ENCODE peak calls at places on chromosomes 2 and 18, in ten cellular contexts. A is adipocyte; E is effector memory CD4-positive, alpha-beta T cell; O is thyroid gland; L is cardiac muscle cell; J is IMR-90; W is testis; P is mesenchymal stem cell; D is colonic mucosa; B is fibroblast of lung. Q is an unnamed sample. For H3K36me3 and H3K27me3, the result is how much of the 10 kb centered on the place peaks cover.

GRCh38 chr2:217121565-217121964 is 261.7 kb upstream of the TNP1 start:
- DNase-seq in A (no peak), E (no peak), O (no peak), L (no peak), J (no peak), W (no peak), P (no peak), D (no peak), B (no peak), Q (no peak)

GRCh38 chr18:80009661-80010550 is 21.5 kb upstream of the TXNL4A start:
- DNase-seq in A (peak), E (no peak), O (peak), L (no peak), J (peak), W (peak), P (peak), D (no peak), B (peak), Q (no peak)

GRCh38 chr2:27977623-27978312 is 87.2 kb downstream of the BABAM2 start:
- DNase-seq in A (peak), E (no peak), O (no peak), L (no peak), J (peak), W (no peak), P (peak), D (no peak), B (peak), Q (peak)

GRCh38 chr2:29108225-29108624 is 7.0 kb upstream of the CLIP4 start:
- DNase-seq in A (peak), E (no peak), O (no peak), L (no peak), J (peak), W (no peak), P (peak), D (no peak), B (peak), Q (no peak)

GRCh38 chr2:69572640-69573039 is 70.9 kb downstream of the AAK1 start:
- DNase-seq in A (peak), E (no peak), O (peak), L (no peak), J (peak), W (peak), P (peak), D (no peak), B (peak), Q (no peak)

GRCh38 chr2:174573621-174574081 is 24.0 kb downstream of the WIPF1 start:
- DNase-seq in A (no peak), E (no peak), O (no peak), L (no peak), J (no peak), W (no peak), P (no peak), D (no peak), B (no peak), Q (no peak)

GRCh38 chr2:64976276-64976675 is 12.9 kb upstream of the SLC1A4 start:
- DNase-seq in A (no peak), E (no peak), O (no peak), L (no peak), J (no peak), W (no peak), P (no peak), D (no peak), B (no peak), Q (no peak)

GRCh38 chr18:62984656-62985315 is 269.4 kb downstream of the PHLPP1 start:
- DNase-seq in A (no peak), E (no peak), O (no peak), L (no peak), J (no peak), W (no peak), P (no peak), D (no peak), B (no peak), Q (no peak)

GRCh38 chr18:46672062-46672970 is 15.3 kb upstream of the LOXHD1 start:
- DNase-seq in A (peak), E (no peak), O (no peak), L (no peak), J (peak), W (no peak), P (peak), D (no peak), B (peak), Q (peak)

GRCh38 chr2:237122214-237122666 is 36.6 kb downstream of the COPS8 start:
- DNase-seq in A (peak), E (no peak), O (peak), L (peak), J (peak), W (peak), P (peak), D (peak), B (peak), Q (peak)

GRCh38 chr2:98558852-98559530 is 49.3 kb downstream of the COA5 start:
- DNase-seq in A (no peak), E (no peak), O (no peak), L (no peak), J (peak), W (no peak), P (no peak), D (no peak), B (no peak), Q (no peak)

GRCh38 chr2:149160701-149161217 is 122.3 kb downstream of the LYPD6B start:
- DNase-seq in A (no peak), E (no peak), O (no peak), L (peak), J (no peak), W (no peak), P (peak), D (no peak), B (peak), Q (no peak)

GRCh38 chr2:66888791-66889631 is 454.1 kb downstream of the MEIS1 start:
- DNase-seq in A (peak), E (no peak), O (no peak), L (no peak), J (peak), W (no peak), P (peak), D (peak), B (peak), Q (no peak)

GRCh38 chr18:60198063-60198462 is 174.5 kb downstream of the MC4R start:
- DNase-seq in A (peak), E (no peak), O (no peak), L (no peak), J (peak), W (no peak), P (peak), D (no peak), B (no peak), Q (no peak)

GRCh38 chr18:79302120-79302519 is 93.6 kb upstream of the NFATC1 start:
- DNase-seq in A (no peak), E (no peak), O (no peak), L (no peak), J (no peak), W (no peak), P (no peak), D (peak), B (no peak), Q (no peak)

GRCh38 chr2:174797792-174798276 is 33.6 kb upstream of the CHRNA1 start:
- DNase-seq in A (peak), E (no peak), O (no peak), L (no peak), J (peak), W (no peak), P (no peak), D (no peak), B (peak), Q (no peak)

GRCh38 chr2:69047625-69048145 is 34.7 kb downstream of the ANTXR1 start:
- DNase-seq in A (no peak), E (no peak), O (no peak), L (no peak), J (no peak), W (no peak), P (no peak), D (no peak), B (no peak), Q (no peak)

GRCh38 chr2:136141510-136142154 is 23.7 kb upstream of the CXCR4 start:
- DNase-seq in A (no peak), E (no peak), O (peak), L (no peak), J (no peak), W (no peak), P (no peak), D (no peak), B (no peak), Q (no peak)

GRCh38 chr2:111052621-111053020 is 68.1 kb upstream of the BCL2L11 start:
- DNase-seq in A (no peak), E (no peak), O (no peak), L (no peak), J (no peak), W (no peak), P (no peak), D (peak), B (no peak), Q (no peak)

GRCh38 chr2:71856709-71857525 is 290.7 kb downstream of the CYP26B1 start:
- DNase-seq in A (peak), E (no peak), O (no peak), L (peak), J (no peak), W (no peak), P (no peak), D (no peak), B (no peak), Q (no peak)

GRCh38 chr2:177467646-177468045 is 75.1 kb downstream of the AGPS start:
- DNase-seq in A (peak), E (no peak), O (no peak), L (no peak), J (peak), W (no peak), P (peak), D (no peak), B (peak), Q (no peak)

GRCh38 chr2:9539530-9539929 is 16.1 kb downstream of the ADAM17 start:
- DNase-seq in A (peak), E (no peak), O (no peak), L (no peak), J (peak), W (no peak), P (peak), D (no peak), B (peak), Q (no peak)

GRCh38 chr2:18357537-18357936 is 202.9 kb downstream of the RDH14 start:
- DNase-seq in A (no peak), E (no peak), O (no peak), L (no peak), J (no peak), W (no peak), P (no peak), D (no peak), B (no peak), Q (no peak)

GRCh38 chr2:235811446-235812184 is 317.8 kb downstream of the AGAP1 start:
- DNase-seq in A (no peak), E (no peak), O (no peak), L (no peak), J (peak), W (no peak), P (no peak), D (no peak), B (peak), Q (no peak)

GRCh38 chr2:51247252-51247651 is 215.3 kb upstream of the NRXN1 start:
- DNase-seq in A (no peak), E (no peak), O (no peak), L (no peak), J (no peak), W (no peak), P (no peak), D (no peak), B (peak), Q (no peak)

GRCh38 chr2:106339608-106340007 is 128.6 kb downstream of the RGPD3 start:
- DNase-seq in A (no peak), E (no peak), O (no peak), L (no peak), J (no peak), W (no peak), P (no peak), D (no peak), B (no peak), Q (no peak)

GRCh38 chr18:36028859-36029258 is 38.5 kb downstream of the RPRD1A start:
- DNase-seq in A (no peak), E (no peak), O (no peak), L (no peak), J (no peak), W (peak), P (no peak), D (no peak), B (peak), Q (no peak)

GRCh38 chr2:150531626-150532419 is 44.4 kb upstream of the RND3 start:
- DNase-seq in A (no peak), E (no peak), O (no peak), L (no peak), J (peak), W (no peak), P (no peak), D (no peak), B (no peak), Q (no peak)

GRCh38 chr2:229856416-229856815 is 65.4 kb downstream of the TRIP12 start:
- DNase-seq in A (peak), E (no peak), O (no peak), L (no peak), J (no peak), W (no peak), P (no peak), D (no peak), B (no peak), Q (no peak)
- H3K36me3 ChIP-seq in A (half or more), E (under half), O (under half), L (under half), J (under half), W (under half), P (under half), D (under half), B (under half), Q (under half)

GRCh38 chr18:64207818-64208217 is 58.9 kb upstream of the LINC00305 start:
- DNase-seq in A (no peak), E (no peak), O (no peak), L (no peak), J (no peak), W (no peak), P (no peak), D (no peak), B (no peak), Q (peak)
- H3K4me3 ChIP-seq in A (no peak), E (peak), O (no peak), L (no peak), J (no peak), W (no peak), P (no peak), D (no peak), B (no peak), Q (peak)

DNA sequence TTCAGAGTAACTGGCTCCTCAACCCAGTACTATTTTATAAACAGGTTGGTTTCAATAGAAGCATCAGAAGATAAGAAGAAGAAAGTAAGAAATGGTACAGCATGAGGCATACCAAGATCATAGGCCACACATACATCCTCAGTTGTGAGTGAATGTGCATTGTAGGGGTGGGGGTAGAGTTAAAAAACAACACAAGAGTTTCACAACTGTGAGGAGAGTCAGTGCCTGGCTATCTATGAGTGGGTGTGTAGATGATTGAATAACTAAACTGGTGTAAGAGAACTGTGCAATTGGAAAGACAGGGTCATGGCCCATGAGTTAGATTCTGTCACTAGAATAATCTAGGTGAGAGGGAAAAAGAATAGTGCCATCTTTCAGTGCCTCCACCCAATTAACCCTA is 748.2 kb upstream of the ACVR2A start:
- DNase-seq in A (no peak), E (no peak), O (no peak), L (no peak), J (no peak), W (no peak), P (no peak), D (no peak), B (no peak), Q (no peak)
- H3K27me3 ChIP-seq in A (under half), E (under half), O (under half), L (under half), J (under half), W (under half), P (under half), D (under half), B (under half), Q (under half)

GRCh38 chr2:218659988-218660358 is 490 bp downstream of the BCS1L start:
- DNase-seq in A (no peak), E (no peak), O (no peak), L (no peak), J (no peak), W (no peak), P (no peak), D (no peak), B (no peak), Q (no peak)
- H3K36me3 ChIP-seq in A (under half), E (under half), O (under half), L (under half), J (under half), W (under half), P (half or more), D (under half), B (under half), Q (under half)

GRCh38 chr2:133953524-133953923 is 300.3 kb upstream of the MGAT5 start:
- DNase-seq in A (no peak), E (no peak), O (no peak), L (no peak), J (no peak), W (no peak), P (no peak), D (no peak), B (no peak), Q (no peak)
- H3K4me3 ChIP-seq in A (no peak), E (no peak), O (no peak), L (no peak), J (no peak), W (no peak), P (no peak), D (no peak), B (no peak), Q (no peak)

GRCh38 chr2:231922945-231923344 is 3.3 kb downstream of the NPPC start:
- DNase-seq in A (no peak), E (no peak), O (no peak), L (no peak), J (no peak), W (no peak), P (no peak), D (no peak), B (no peak), Q (no peak)
- H3K27me3 ChIP-seq in A (half or more), E (under half), O (under half), L (half or more), J (under half), W (under half), P (half or more), D (under half), B (under half), Q (under half)

GRCh38 chr2:157741819-157742484 is 113.3 kb upstream of the ACVR1C start:
- DNase-seq in A (no peak), E (no peak), O (no peak), L (no peak), J (no peak), W (no peak), P (no peak), D (no peak), B (no peak), Q (no peak)

GRCh38 chr2:157735532-157735931 is 106.9 kb upstream of the ACVR1C start:
- DNase-seq in A (no peak), E (no peak), O (no peak), L (no peak), J (no peak), W (no peak), P (no peak), D (no peak), B (no peak), Q (no peak)

GRCh38 chr2:157732596-157732995 is 103.9 kb upstream of the ACVR1C start:
- DNase-seq in A (no peak), E (no peak), O (no peak), L (no peak), J (peak), W (no peak), P (peak), D (no peak), B (peak), Q (no peak)

GRCh38 chr2:157733263-157733662 is 104.6 kb upstream of the ACVR1C start:
- DNase-seq in A (no peak), E (no peak), O (no peak), L (no peak), J (no peak), W (no peak), P (no peak), D (no peak), B (no peak), Q (no peak)

DNA sequence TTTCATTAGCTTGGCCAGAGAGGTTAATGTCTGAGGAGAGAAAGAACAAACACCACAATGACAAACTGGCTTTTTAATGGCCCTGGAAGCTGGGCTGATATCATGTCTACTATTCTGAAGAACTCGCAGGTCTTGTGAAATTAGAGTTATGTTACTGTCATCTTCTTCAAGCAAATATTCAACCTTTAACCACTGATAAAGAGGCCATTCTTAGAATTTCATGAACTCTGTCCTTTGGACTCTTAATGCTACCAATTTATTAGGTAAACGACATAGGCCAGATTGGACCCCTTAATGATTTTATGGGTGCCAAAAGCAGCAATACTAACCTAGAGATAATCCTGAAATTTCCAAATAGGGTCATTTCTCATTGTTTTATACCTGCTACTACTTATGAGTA is 109.0 kb upstream of the ACVR1C start:
- DNase-seq in A (no peak), E (no peak), O (no peak), L (no peak), J (no peak), W (no peak), P (no peak), D (no peak), B (no peak), Q (no peak)
- H3K36me3 ChIP-seq in A (half or more), E (half or more), O (under half), L (under half), J (under half), W (under half), P (under half), D (under half), B (under half), Q (half or more)

DNA sequence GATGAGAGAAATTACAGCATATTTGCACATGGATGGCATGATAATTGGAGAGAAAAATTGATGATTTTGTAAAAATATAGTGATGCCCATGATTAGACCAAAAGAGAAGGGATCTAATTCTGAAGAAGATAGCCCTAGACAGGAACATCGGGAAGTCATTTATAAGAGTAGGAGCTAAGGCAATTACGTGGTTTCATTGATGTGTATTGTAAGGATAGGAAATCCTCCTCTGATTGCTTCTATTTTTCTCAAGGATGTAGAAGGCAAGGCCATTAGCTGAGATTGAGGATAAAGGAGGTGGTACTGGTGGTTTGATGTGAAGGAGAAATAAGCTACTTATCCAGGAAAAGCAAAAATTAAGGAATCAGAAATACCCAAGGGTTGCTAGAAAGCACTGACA is 176.5 kb upstream of the SOX11 start:
- DNase-seq in A (no peak), E (no peak), O (no peak), L (no peak), J (no peak), W (no peak), P (no peak), D (no peak), B (no peak), Q (no peak)
- H3K4me3 ChIP-seq in A (no peak), E (no peak), O (no peak), L (no peak), J (no peak), W (no peak), P (no peak), D (no peak), B (no peak), Q (no peak)

Q was measured in CD4-positive, CD25-positive, alpha-beta regulatory T cell.